ENCODE peak calls at places on chromosomes 12 and 14, in five cellular contexts. K is tibial nerve, B is uterus, A is WERI-Rb-1, L is neuronal stem cell. O is an unnamed sample. For H3K9me3, the result is how much of the 10 kb centered on the place peaks cover.

GRCh38 chr12:107396991-107397390 is 288.6 kb upstream of the PWP1 start:
- DNase-seq in K (no peak), B (no peak), A (no peak), L (no peak), O (no peak)

GRCh38 chr12:24066865-24067264 is 117.4 kb upstream of the SOX5 start:
- DNase-seq in K (no peak), B (no peak), A (no peak), L (no peak), O (no peak)

GRCh38 chr12:60498656-60499055 is 902.8 kb downstream of the SLC16A7 start:
- DNase-seq in K (no peak), B (no peak), A (no peak), L (no peak), O (no peak)

GRCh38 chr12:121800694-121801600 is 2.9 kb upstream of the SETD1B start:
- DNase-seq in K (peak), B (peak), A (no peak), L (no peak), O (peak)

GRCh38 chr12:7638764-7639570 is 26.7 kb downstream of the APOBEC1 start:
- DNase-seq in K (peak), B (peak), A (peak), L (peak), O (peak)

GRCh38 chr14:61461808-61462275 is 140.5 kb downstream of the PRKCH start:
- DNase-seq in K (peak), B (no peak), A (no peak), L (peak), O (no peak)

GRCh38 chr14:51957950-51958349 is 31.4 kb upstream of the RTRAF start:
- DNase-seq in K (no peak), B (no peak), A (no peak), L (no peak), O (no peak)

GRCh38 chr12:77746108-77746507 is 84.6 kb upstream of the NAV3 start:
- DNase-seq in K (no peak), B (no peak), A (peak), L (no peak), O (no peak)

GRCh38 chr12:77882709-77883108 is 52.0 kb downstream of the NAV3 start:
- DNase-seq in K (no peak), B (no peak), A (no peak), L (no peak), O (no peak)

GRCh38 chr14:55198749-55199148 is 7.4 kb upstream of the DLGAP5 start:
- DNase-seq in K (no peak), B (no peak), A (no peak), L (no peak), O (no peak)

GRCh38 chr14:68497016-68497415 is 295.9 kb downstream of the ZFP36L1 start:
- DNase-seq in K (no peak), B (no peak), A (no peak), L (no peak), O (no peak)

GRCh38 chr14:31025335-31026075 is at the start of gene AP4S1:
- DNase-seq in K (peak), B (peak), A (peak), L (peak), O (peak)

GRCh38 chr14:102774391-102775153 is 2.7 kb upstream of the TRAF3 start:
- DNase-seq in K (peak), B (peak), A (peak), L (no peak), O (no peak)

GRCh38 chr12:40028296-40028695 is 77.6 kb downstream of the SLC2A13 start:
- DNase-seq in K (no peak), B (no peak), A (no peak), L (no peak), O (no peak)

GRCh38 chr14:74660167-74660566 is 48.1 kb upstream of the LTBP2 start:
- DNase-seq in K (no peak), B (no peak), A (no peak), L (no peak), O (no peak)

GRCh38 chr12:119704065-119704747 is 36.3 kb downstream of the PRKAB1 start:
- DNase-seq in K (no peak), B (no peak), A (no peak), L (no peak), O (no peak)

GRCh38 chr14:39447155-39447554 is 14.9 kb upstream of the FBXO33 start:
- DNase-seq in K (no peak), B (no peak), A (no peak), L (no peak), O (no peak)

GRCh38 chr14:38137005-38137404 is 70.7 kb upstream of the SSTR1 start:
- DNase-seq in K (no peak), B (no peak), A (no peak), L (no peak), O (no peak)

GRCh38 chr12:19778111-19778688 is 338.9 kb downstream of the AEBP2 start:
- DNase-seq in K (no peak), B (no peak), A (no peak), L (no peak), O (no peak)

GRCh38 chr12:25689996-25690501 is 137.0 kb upstream of the LMNTD1 start:
- DNase-seq in K (no peak), B (no peak), A (no peak), L (no peak), O (no peak)

GRCh38 chr12:41983394-41983793 is 161.3 kb downstream of the GXYLT1 start:
- DNase-seq in K (no peak), B (no peak), A (no peak), L (no peak), O (no peak)

GRCh38 chr14:64770751-64771150 is 66.5 kb downstream of the PLEKHG3 start:
- DNase-seq in K (no peak), B (no peak), A (no peak), L (no peak), O (no peak)

GRCh38 chr14:35240233-35240632 is 51.9 kb upstream of the PSMA6 start:
- DNase-seq in K (no peak), B (no peak), A (no peak), L (no peak), O (no peak)

GRCh38 chr14:91032250-91032649 is 28.2 kb downstream of the RPS6KA5 start:
- DNase-seq in K (no peak), B (no peak), A (no peak), L (no peak), O (no peak)

GRCh38 chr12:113347-113746 is 46.8 kb downstream of the IQSEC3 start:
- DNase-seq in K (no peak), B (no peak), A (no peak), L (no peak), O (no peak)

GRCh38 chr12:42862055-42862454 is 272.5 kb upstream of the PRICKLE1 start:
- DNase-seq in K (no peak), B (no peak), A (no peak), L (no peak), O (no peak)

GRCh38 chr12:116559080-116559329 is 176 bp upstream of the MAP1LC3B2 start:
- DNase-seq in K (no peak), B (no peak), A (no peak), L (no peak), O (no peak)

GRCh38 chr14:36946872-36947271 is 225.5 kb downstream of the SLC25A21 start:
- DNase-seq in K (no peak), B (no peak), A (no peak), L (no peak), O (no peak)

GRCh38 chr12:1091350-1091749 is 100.3 kb downstream of the ERC1 start:
- DNase-seq in K (no peak), B (no peak), A (no peak), L (no peak), O (no peak)

GRCh38 chr12:83573676-83574075 is 887.0 kb downstream of the TMTC2 start:
- DNase-seq in K (peak), B (no peak), A (no peak), L (no peak), O (no peak)

GRCh38 chr12:46071769-46072624 is 81.6 kb upstream of the SCAF11 start:
- DNase-seq in K (peak), B (peak), A (peak), L (peak), O (peak)

GRCh38 chr14:106812788-106813476 is 1286.5 kb downstream of the TMEM121 start:
- DNase-seq in K (no peak), B (no peak), A (no peak), L (no peak), O (no peak)
- H3K9me3 ChIP-seq in K (under half), B (under half), A (under half), L (under half), O (under half)

DNA sequence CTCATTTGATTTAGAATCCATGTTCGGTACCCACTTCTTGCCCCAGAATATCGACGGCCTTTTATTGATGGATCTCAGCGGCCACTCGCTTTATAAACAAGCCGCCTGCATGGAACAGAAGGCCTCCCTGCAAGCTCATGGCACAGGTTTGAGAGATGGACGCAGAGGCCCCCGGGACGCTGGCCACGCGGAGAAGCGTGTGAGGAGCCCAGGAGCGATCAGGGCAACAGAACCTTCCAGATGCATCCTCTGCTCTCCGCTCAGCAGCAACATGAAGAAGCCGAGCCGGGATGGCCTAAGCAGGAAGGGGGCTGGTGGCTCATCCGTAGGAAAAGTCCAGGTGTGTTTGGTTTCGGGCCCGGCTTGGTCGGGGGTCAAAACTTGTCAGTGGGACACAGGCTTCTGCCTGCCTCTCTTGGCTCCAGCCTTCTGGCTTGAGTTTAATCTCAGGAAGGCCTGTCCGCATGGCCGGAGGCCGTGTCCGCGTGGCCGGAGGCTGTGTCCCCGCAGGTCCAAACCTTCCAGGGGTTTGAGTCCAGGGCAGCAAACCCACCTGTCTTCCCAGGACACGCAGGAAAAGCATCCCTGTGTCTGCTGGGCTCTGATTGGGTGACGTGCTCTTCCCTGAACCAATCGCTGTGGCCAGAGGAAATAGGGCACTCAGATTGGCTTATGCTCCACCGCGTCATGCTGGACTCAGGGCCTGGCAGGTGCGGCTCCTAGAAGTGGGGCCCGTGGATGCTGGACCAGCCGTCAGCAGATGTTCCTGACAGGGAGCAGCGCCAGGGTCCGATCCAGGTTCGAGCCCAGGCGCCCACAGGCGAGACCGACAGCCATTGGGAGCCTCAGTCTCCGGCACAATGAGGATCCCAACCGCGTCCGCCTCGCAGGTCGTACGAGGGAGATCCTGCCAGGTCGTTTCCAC is 65.0 kb downstream of the GALNT9 start:
- DNase-seq in K (no peak), B (no peak), A (no peak), L (no peak), O (no peak)
- H3K9me3 ChIP-seq in K (under half), B (under half), A (under half), L (under half), O (under half)

DNA sequence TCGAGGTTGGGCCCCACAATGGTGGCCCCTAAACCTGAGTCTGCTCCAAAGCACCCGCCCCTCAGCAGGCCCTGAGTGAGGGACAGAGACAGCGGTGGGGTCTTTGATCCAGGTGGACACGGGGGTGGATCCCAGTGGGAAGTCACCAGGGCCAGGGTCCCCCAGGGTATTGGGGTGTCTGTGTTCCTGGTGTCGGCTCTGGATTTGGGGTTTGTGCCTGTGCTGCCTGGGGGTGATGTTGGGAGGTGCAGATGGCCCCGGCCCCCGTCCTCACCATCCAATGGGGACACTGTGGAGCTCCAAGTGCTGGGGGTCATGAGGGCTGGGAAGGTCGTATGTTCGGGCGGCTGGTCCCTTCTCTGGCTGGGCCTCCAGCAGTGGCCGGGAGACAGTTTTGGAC is 354.2 kb downstream of the TMEM121 start:
- DNase-seq in K (no peak), B (peak), A (peak), L (no peak), O (peak)
- H3K9me3 ChIP-seq in K (under half), B (under half), A (under half), L (half or more), O (under half)

DNA sequence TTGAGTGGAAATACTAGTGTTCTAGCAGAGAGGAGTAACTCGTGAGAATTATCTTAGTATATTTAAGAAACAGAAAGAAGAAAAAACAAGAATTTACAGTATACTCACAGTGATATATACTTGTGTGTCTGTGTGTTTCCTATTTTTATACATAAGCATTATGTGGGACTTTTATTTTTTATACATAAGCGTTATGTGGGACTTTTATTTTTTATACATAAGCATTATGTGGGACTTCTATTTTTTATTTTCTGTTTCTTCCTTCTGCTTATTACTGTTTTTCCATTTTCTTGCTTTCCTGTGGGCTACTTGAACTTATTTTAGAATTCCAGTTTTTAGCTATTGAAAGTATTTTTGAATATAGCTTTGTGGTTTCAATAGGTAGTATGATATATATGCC is 6.9 kb upstream of the ZNF140 start:
- DNase-seq in K (no peak), B (no peak), A (no peak), L (no peak), O (no peak)
- H3K9me3 ChIP-seq in K (half or more), B (half or more), A (half or more), L (under half), O (under half)

GRCh38 chr14:101357559-101358319 is 203.6 kb upstream of the DIO3 start:
- DNase-seq in K (no peak), B (peak), A (no peak), L (no peak), O (no peak)

GRCh38 chr14:101354726-101355125 is 206.6 kb upstream of the DIO3 start:
- DNase-seq in K (no peak), B (peak), A (no peak), L (no peak), O (no peak)

GRCh38 chr14:101357038-101357437 is 204.3 kb upstream of the DIO3 start:
- DNase-seq in K (no peak), B (no peak), A (no peak), L (no peak), O (no peak)

GRCh38 chr14:101353422-101353821 is 207.9 kb upstream of the DIO3 start:
- DNase-seq in K (no peak), B (peak), A (no peak), L (no peak), O (no peak)

DNA sequence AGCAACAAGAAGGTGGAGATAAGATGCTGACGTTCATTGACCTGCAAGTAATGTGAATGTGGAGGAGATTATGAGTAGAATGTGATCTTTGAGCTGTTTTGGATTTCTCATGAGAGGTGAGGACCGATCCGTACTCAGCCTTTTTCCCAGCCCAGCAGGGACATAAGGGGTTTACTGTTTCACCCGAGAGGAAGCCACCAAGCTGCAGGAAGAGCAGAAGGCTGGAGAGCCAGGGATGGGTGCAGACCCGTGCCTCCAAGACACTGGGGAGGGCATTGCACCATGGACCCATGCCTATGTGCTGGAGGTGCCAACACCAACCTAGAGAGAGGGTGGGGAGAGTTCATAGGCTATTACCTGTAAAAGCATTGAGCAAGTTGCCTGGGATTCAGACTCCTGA is 206.0 kb upstream of the DIO3 start:
- DNase-seq in K (no peak), B (peak), A (no peak), L (no peak), O (no peak)
- H3K9me3 ChIP-seq in K (under half), B (under half), A (under half), L (under half), O (under half)

DNA sequence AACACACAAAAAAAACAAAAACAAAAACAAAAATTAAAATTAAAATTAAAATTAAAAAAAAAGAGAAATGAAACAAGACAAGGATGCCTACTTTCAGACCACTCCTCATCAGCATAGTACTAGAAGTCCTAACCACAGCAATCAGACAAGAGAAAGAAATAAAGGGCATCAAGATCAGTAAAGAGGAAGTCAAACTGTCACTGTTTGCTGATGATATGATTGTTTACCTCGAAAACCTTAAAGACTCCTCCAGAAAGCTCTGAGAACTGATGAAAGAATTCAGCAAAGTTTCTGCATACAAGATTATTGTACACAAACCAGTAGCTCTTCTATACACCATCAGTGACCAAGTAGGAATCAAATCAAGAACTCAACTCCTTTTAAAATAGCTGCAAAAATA is 29.2 kb downstream of the ALG10 start:
- DNase-seq in K (no peak), B (no peak), A (no peak), L (no peak), O (no peak)
- H3K9me3 ChIP-seq in K (under half), B (under half), A (under half), L (under half), O (under half)

GRCh38 chr14:104393898-104394605 is 185.5 kb upstream of the C14orf180 start:
- DNase-seq in K (peak), B (no peak), A (no peak), L (no peak), O (peak)

GRCh38 chr14:104390941-104391901 is 188.3 kb upstream of the C14orf180 start:
- DNase-seq in K (no peak), B (no peak), A (no peak), L (no peak), O (no peak)

GRCh38 chr14:104393199-104393897 is 186.2 kb upstream of the C14orf180 start:
- DNase-seq in K (no peak), B (no peak), A (no peak), L (no peak), O (no peak)

GRCh38 chr14:104392001-104392395 is 187.6 kb upstream of the C14orf180 start:
- DNase-seq in K (no peak), B (no peak), A (no peak), L (no peak), O (no peak)

DNA sequence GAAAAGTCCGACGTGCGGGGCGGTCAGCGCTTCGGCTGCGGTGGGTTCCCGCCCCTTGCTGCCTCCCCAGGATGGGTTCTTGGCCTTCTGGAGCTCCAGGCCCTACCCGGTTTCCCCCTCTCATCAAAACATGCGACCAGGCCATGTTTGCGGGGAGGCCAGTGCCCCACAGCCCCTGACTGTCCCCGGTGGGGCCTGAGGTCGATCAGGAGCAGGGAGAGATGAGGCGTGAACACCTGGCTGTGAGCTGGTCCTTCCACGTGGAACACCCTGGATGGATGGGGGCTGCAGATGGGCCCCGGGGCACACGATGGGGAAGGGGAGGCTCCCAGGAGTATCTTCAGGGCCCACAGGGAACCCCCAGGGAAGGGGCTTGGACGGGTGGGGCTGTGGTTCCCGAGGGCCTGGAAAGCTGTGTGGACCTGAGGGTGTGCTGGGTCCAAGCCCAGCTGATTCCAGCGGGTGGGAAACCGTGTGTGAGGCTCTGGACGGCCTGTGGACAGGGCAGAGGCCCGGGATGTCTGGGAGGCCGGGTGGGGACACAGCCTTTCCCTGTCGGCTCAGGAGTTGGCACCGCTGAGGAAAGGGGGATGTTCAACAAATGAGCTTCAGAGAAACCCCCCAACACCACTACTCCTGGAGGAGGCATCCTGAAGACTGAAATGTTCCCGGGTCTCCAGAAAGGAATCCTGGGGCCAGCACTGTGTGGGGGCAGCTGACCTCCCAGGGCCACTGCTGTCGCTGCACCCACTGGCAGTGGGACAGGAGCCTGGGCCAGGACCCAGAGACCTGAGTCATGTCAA is 187.0 kb upstream of the C14orf180 start:
- DNase-seq in K (no peak), B (no peak), A (no peak), L (no peak), O (no peak)
- H3K9me3 ChIP-seq in K (under half), B (under half), A (under half), L (under half), O (under half)

O was measured in T-helper 17 cell.